ENCODE peak calls at places on chromosome 22, in six cellular contexts. R is heart left ventricle, Z is fibroblast of lung, T is colonic mucosa, P is H9, E is A549. S is an unnamed sample. For H3K9me3, the result is how much of the 10 kb centered on the place peaks cover.

GRCh38 chr22:37818397-37819099 is 4.6 kb upstream of the GALR3 start:
- DNase-seq in R (peak), Z (peak), T (peak), P (peak), E (no peak), S (peak)

GRCh38 chr22:29769723-29770321 is 2.7 kb downstream of the UQCR10 start:
- DNase-seq in R (no peak), Z (no peak), T (no peak), P (no peak), E (no peak), S (no peak)

GRCh38 chr22:42754658-42755057 is 34.0 kb upstream of the A4GALT start:
- DNase-seq in R (no peak), Z (peak), T (no peak), P (no peak), E (peak), S (peak)

GRCh38 chr22:32828150-32828549 is 26.6 kb downstream of the TIMP3 start:
- DNase-seq in R (no peak), Z (no peak), T (no peak), P (no peak), E (no peak), S (no peak)

GRCh38 chr22:20514658-20515406 is 7.4 kb downstream of the MED15 start:
- DNase-seq in R (no peak), Z (peak), T (no peak), P (no peak), E (peak), S (no peak)

GRCh38 chr22:42364641-42365336 is 67.4 kb downstream of the NFAM1 start:
- DNase-seq in R (no peak), Z (peak), T (no peak), P (no peak), E (no peak), S (no peak)

GRCh38 chr22:40728731-40729189 is 49.5 kb downstream of the MCHR1 start:
- DNase-seq in R (no peak), Z (peak), T (no peak), P (no peak), E (no peak), S (no peak)

GRCh38 chr22:20267441-20268288 is 453 bp downstream of the RTN4R start:
- DNase-seq in R (no peak), Z (no peak), T (peak), P (no peak), E (no peak), S (no peak)

GRCh38 chr22:20423636-20424511 is 13.8 kb downstream of the SCARF2 start:
- DNase-seq in R (peak), Z (no peak), T (peak), P (peak), E (no peak), S (no peak)

GRCh38 chr22:37782340-37783168 is 25.2 kb upstream of the GCAT start:
- DNase-seq in R (no peak), Z (no peak), T (peak), P (no peak), E (no peak), S (peak)

GRCh38 chr22:21865041-21865440 is 2.4 kb downstream of the MAPK1 start:
- DNase-seq in R (no peak), Z (peak), T (peak), P (no peak), E (no peak), S (no peak)

GRCh38 chr22:40257979-40258378 is 80.3 kb downstream of the TNRC6B start:
- DNase-seq in R (no peak), Z (peak), T (no peak), P (no peak), E (no peak), S (peak)

GRCh38 chr22:50730941-50731661 is 6.9 kb upstream of the ACR start:
- DNase-seq in R (peak), Z (no peak), T (no peak), P (no peak), E (no peak), S (no peak)

GRCh38 chr22:29816980-29817379 is 21.1 kb downstream of the ASCC2 start:
- DNase-seq in R (no peak), Z (no peak), T (no peak), P (no peak), E (no peak), S (no peak)

GRCh38 chr22:35889071-35889470 is 139.6 kb downstream of the RBFOX2 start:
- DNase-seq in R (no peak), Z (no peak), T (no peak), P (no peak), E (no peak), S (no peak)

GRCh38 chr22:36221799-36222751 is 17.3 kb downstream of the APOL2 start:
- DNase-seq in R (no peak), Z (peak), T (peak), P (peak), E (peak), S (no peak)

GRCh38 chr22:29994941-29995340 is 85.3 kb upstream of the HORMAD2 start:
- DNase-seq in R (no peak), Z (peak), T (peak), P (no peak), E (peak), S (peak)

GRCh38 chr22:35074583-35074982 is 8.6 kb downstream of the ISX start:
- DNase-seq in R (no peak), Z (no peak), T (no peak), P (no peak), E (no peak), S (no peak)

GRCh38 chr22:41752011-41752975 is 48.2 kb upstream of the CCDC134 start:
- DNase-seq in R (no peak), Z (no peak), T (no peak), P (no peak), E (no peak), S (no peak)

GRCh38 chr22:19693981-19694670 is 20.2 kb upstream of the SEPTIN5 start:
- DNase-seq in R (no peak), Z (no peak), T (no peak), P (no peak), E (no peak), S (no peak)

GRCh38 chr22:19723165-19723989 is at the start of gene GP1BB:
- DNase-seq in R (peak), Z (no peak), T (peak), P (peak), E (peak), S (no peak)

GRCh38 chr22:18045794-18046193 is 21.4 kb upstream of the MICAL3 start:
- DNase-seq in R (no peak), Z (no peak), T (no peak), P (no peak), E (no peak), S (no peak)

DNA sequence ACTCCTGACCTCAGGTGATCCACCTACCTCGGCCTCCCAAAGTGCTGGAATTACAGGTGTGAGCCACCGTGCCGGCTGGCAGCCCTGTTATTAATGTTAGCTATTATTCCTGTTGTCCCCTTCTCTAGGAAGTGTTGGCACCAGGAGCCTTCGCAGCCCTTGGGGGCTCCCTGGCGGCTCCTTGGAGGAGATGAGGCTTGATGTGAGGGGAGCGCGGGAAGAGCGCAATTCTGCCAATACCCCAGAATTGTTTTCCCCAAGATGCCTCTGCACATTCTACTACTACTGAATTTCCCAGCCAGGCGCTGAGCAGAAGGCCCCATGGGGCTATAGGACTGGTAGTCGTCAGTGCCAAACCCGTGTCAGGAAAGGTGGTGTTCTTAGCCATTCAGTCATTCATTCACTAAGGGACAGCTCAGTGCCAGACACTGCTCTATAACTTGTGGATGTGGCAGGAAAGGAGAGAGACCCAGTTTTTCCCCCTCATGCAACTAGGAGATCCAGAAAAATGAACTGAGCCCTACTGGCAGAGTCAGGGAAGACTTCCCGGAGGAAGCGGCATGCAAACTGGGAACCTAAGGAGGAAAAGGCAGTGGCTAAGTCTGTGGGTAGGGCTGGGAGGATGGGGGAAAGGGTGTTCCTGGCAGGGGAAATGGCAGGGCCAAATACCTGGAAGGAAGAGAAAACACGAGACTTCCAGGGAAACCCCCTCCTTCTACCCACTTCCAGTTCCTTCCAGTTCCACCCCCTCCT is 3.5 kb downstream of the FBLN1 start:
- DNase-seq in R (no peak), Z (no peak), T (no peak), P (no peak), E (no peak), S (no peak)
- H3K27ac ChIP-seq in R (no peak), Z (no peak), T (no peak), P (no peak), E (no peak), S (no peak)

GRCh38 chr22:45441158-45441557 is 27.7 kb downstream of the RIBC2 start:
- DNase-seq in R (no peak), Z (peak), T (peak), P (peak), E (peak), S (peak)
- TF ChIP-seq CTCF in R (peak), Z (peak), T (peak), P (peak), E (peak), S (peak)

GRCh38 chr22:47397673-47398072 is 635.2 kb downstream of the TBC1D22A start:
- DNase-seq in R (no peak), Z (no peak), T (no peak), P (no peak), E (no peak), S (no peak)

GRCh38 chr22:47394504-47395440 is 632.3 kb downstream of the TBC1D22A start:
- DNase-seq in R (no peak), Z (no peak), T (no peak), P (no peak), E (no peak), S (no peak)

GRCh38 chr22:47395481-47395880 is 633.0 kb downstream of the TBC1D22A start:
- DNase-seq in R (no peak), Z (peak), T (no peak), P (no peak), E (peak), S (no peak)

GRCh38 chr22:47396515-47396914 is 634.1 kb downstream of the TBC1D22A start:
- DNase-seq in R (no peak), Z (no peak), T (no peak), P (no peak), E (no peak), S (no peak)

DNA sequence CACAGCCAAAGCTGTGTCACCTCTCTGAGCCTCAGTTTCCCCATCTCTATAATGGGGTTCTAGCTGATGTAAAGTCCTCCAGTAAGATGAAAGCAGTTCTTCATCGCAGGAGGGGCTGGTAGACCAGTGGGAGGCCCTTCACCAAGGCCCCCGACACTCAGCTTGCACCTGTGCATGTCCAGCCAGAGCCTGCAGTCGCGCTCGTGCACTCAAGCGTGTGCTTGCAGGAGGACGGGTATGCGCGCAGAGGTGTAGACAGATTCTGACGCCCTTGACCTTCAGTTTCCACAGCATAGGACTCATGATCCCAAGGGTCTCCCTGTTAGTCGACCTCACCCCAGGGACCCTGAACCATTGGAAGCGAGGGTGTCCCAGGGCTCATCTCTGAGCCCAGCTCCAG is 633.7 kb downstream of the TBC1D22A start:
- DNase-seq in R (no peak), Z (no peak), T (no peak), P (no peak), E (no peak), S (no peak)
- H3K9me3 ChIP-seq in R (under half), Z (under half), T (under half), P (half or more), E (under half), S (under half)

DNA sequence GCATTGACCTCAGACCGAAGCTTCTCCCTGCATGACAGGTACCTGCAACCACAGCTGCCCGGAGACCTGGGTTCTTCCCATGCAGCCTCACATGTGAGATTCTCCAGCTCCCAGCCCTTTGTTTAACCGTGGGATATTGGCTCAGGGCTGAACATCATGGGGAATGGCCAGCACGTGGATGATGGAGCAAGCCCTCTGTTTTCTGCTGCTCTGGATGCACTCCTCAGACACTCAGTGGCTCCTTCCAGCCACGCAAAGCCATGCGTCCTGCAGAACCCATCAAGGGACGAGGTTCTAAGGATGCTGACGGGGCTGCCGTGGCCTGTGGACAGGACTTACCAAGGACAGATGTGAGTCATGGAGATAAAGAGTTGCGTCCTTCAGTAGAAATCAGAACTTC is 639.1 kb downstream of the BRD1 start:
- DNase-seq in R (no peak), Z (no peak), T (no peak), P (no peak), E (no peak), S (no peak)
- H3K27ac ChIP-seq in R (no peak), Z (no peak), T (no peak), P (no peak), E (no peak), S (no peak)

GRCh38 chr22:39188809-39189208 is 36.3 kb upstream of the CBX7 start:
- DNase-seq in R (no peak), Z (no peak), T (no peak), P (no peak), E (no peak), S (no peak)

GRCh38 chr22:39184586-39185577 is 32.4 kb upstream of the CBX7 start:
- DNase-seq in R (no peak), Z (peak), T (no peak), P (no peak), E (no peak), S (no peak)

GRCh38 chr22:39182478-39183030 is 30.1 kb upstream of the CBX7 start:
- DNase-seq in R (no peak), Z (peak), T (no peak), P (no peak), E (no peak), S (no peak)

GRCh38 chr22:39183991-39184585 is 31.6 kb upstream of the CBX7 start:
- DNase-seq in R (no peak), Z (peak), T (no peak), P (no peak), E (peak), S (peak)

DNA sequence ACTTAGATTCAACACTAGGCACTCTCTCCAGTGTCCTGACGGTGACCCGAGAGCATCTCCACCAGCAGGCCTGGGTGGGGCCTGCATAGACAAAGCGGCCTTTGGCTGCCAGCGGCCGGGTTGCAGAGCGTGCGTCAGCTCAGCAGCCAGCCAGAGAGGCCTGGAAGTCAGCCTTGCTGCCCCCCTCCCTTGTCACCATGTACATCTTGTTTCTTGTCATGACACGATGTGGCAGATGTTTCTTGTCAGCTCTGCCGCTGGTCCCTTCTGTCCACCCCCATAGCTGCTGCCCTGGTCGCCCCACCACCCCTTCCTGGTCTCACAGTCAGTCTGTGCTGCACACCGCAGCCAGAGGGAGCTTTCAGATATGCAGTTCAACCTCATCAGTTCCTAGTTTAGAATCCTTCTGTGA is 33.1 kb upstream of the CBX7 start:
- DNase-seq in R (peak), Z (peak), T (no peak), P (no peak), E (no peak), S (no peak)
- TF ChIP-seq CTCF in R (peak), Z (peak), T (no peak), P (no peak), E (no peak), S (no peak)

GRCh38 chr22:47607486-47607885 is 845.0 kb downstream of the TBC1D22A start:
- DNase-seq in R (no peak), Z (no peak), T (no peak), P (no peak), E (no peak), S (no peak)
- H3K9me3 ChIP-seq in R (under half), Z (under half), T (under half), P (under half), E (under half), S (under half)